ENCODE peak calls at places on chromosomes 3 and 15, in ten cellular contexts. P is Ammon's horn; R is activated CD4-positive, alpha-beta T cell treated with anti-CD3 and anti-CD28 coated beads, Interleukin-2, amount 50 U/mL, for 1 hour; A is T-helper 9 cell; J is left kidney; M is fibroblast of lung; Y is stomach; X is globus pallidus; H is astrocyte of the spinal cord; N is fibroblast of the aortic adventitia. T is an unnamed sample.

GRCh38 chr15:63436872-63437375 is 55.3 kb upstream of the CA12 start:
- DNase-seq in P (peak), R (peak), A (peak), J (peak), M (peak), Y (peak), X (peak), H (peak), N (peak), T (peak)

GRCh38 chr15:68344600-68344999 is 67.1 kb downstream of the FEM1B start:
- DNase-seq in P (no peak), R (no peak), A (no peak), J (no peak), M (no peak), Y (no peak), X (no peak), H (no peak), N (no peak), T (no peak)

GRCh38 chr3:110307065-110307809 is 764.4 kb upstream of the NECTIN3 start:
- DNase-seq in P (no peak), R (no peak), A (no peak), J (no peak), M (peak), Y (no peak), X (no peak), H (no peak), N (peak), T (peak)

GRCh38 chr3:176351408-176351807 is 845.9 kb downstream of the TBL1XR1 start:
- DNase-seq in P (no peak), R (no peak), A (no peak), J (no peak), M (peak), Y (no peak), X (no peak), H (no peak), N (peak), T (no peak)

GRCh38 chr15:48616216-48616615 is 29.3 kb downstream of the FBN1 start:
- DNase-seq in P (no peak), R (no peak), A (no peak), J (no peak), M (no peak), Y (no peak), X (no peak), H (no peak), N (no peak), T (peak)

GRCh38 chr3:14876942-14877341 is 58.2 kb downstream of the FGD5 start:
- DNase-seq in P (no peak), R (no peak), A (no peak), J (peak), M (peak), Y (peak), X (no peak), H (peak), N (peak), T (peak)

GRCh38 chr3:188581791-188582190 is 427.8 kb downstream of the LPP start:
- DNase-seq in P (no peak), R (no peak), A (no peak), J (no peak), M (no peak), Y (no peak), X (no peak), H (no peak), N (no peak), T (no peak)

GRCh38 chr3:8969246-8969645 is 6.0 kb upstream of the RAD18 start:
- DNase-seq in P (no peak), R (no peak), A (no peak), J (no peak), M (no peak), Y (no peak), X (no peak), H (no peak), N (no peak), T (no peak)

T was measured in choroid plexus epithelial cell.